ENCODE peak calls at places on chromosomes 16 and 17, in six cellular contexts. C, S, N, X, L and V are unnamed samples. For H3K27me3, the result is how much of the 10 kb centered on the place peaks cover.

GRCh38 chr17:37276475-37276874 is 99.3 kb upstream of the C17orf78 start:
- DNase-seq in C (peak), S (no peak), N (no peak), X (no peak), L (no peak), V (no peak)

GRCh38 chr17:49521088-49521450 is 26.0 kb downstream of the NGFR start:
- DNase-seq in C (no peak), S (no peak), N (no peak), X (peak), L (no peak), V (no peak)

GRCh38 chr17:81515530-81516041 is 3.0 kb upstream of the ACTG1 start:
- DNase-seq in C (no peak), S (peak), N (no peak), X (peak), L (no peak), V (no peak)

GRCh38 chr17:77728871-77729270 is 229.6 kb upstream of the TNRC6C start:
- DNase-seq in C (no peak), S (no peak), N (no peak), X (peak), L (no peak), V (no peak)

GRCh38 chr16:23324727-23325126 is 22.6 kb downstream of the SCNN1B start:
- DNase-seq in C (peak), S (peak), N (no peak), X (peak), L (peak), V (no peak)

GRCh38 chr17:20242271-20242670 is 225.1 kb downstream of the LGALS9B start:
- DNase-seq in C (no peak), S (no peak), N (no peak), X (no peak), L (no peak), V (no peak)

GRCh38 chr17:68608515-68609130 is 7.5 kb upstream of the FAM20A start:
- DNase-seq in C (no peak), S (no peak), N (no peak), X (no peak), L (no peak), V (no peak)

GRCh38 chr17:34314279-34314678 is 5.0 kb upstream of the CCL8 start:
- DNase-seq in C (no peak), S (no peak), N (no peak), X (no peak), L (no peak), V (no peak)

GRCh38 chr16:25692734-25693508 is 1.2 kb downstream of the HS3ST4 start:
- DNase-seq in C (no peak), S (no peak), N (no peak), X (no peak), L (no peak), V (no peak)

GRCh38 chr17:17155568-17155967 is 50.6 kb downstream of the PLD6 start:
- DNase-seq in C (no peak), S (no peak), N (no peak), X (no peak), L (peak), V (no peak)

GRCh38 chr17:21249911-21250703 is 3.1 kb downstream of the NATD1 start:
- DNase-seq in C (no peak), S (no peak), N (no peak), X (no peak), L (no peak), V (no peak)

GRCh38 chr17:58263773-58264172 is 17.0 kb downstream of the MPO start:
- DNase-seq in C (no peak), S (no peak), N (no peak), X (no peak), L (no peak), V (no peak)

GRCh38 chr16:79001156-79001997 is 599.2 kb downstream of the MAF start:
- DNase-seq in C (no peak), S (no peak), N (no peak), X (no peak), L (no peak), V (no peak)

GRCh38 chr16:67198238-67198734 is 645 bp upstream of the ELMO3 start:
- DNase-seq in C (peak), S (peak), N (no peak), X (peak), L (no peak), V (peak)

GRCh38 chr17:31663576-31663975 is 195.5 kb downstream of the COPRS start:
- DNase-seq in C (no peak), S (no peak), N (no peak), X (no peak), L (no peak), V (no peak)

GRCh38 chr17:35612924-35613521 is 25.9 kb downstream of the AP2B1 start:
- DNase-seq in C (peak), S (no peak), N (no peak), X (peak), L (peak), V (peak)

GRCh38 chr16:67451704-67452435 is 20.9 kb downstream of the HSD11B2 start:
- DNase-seq in C (peak), S (no peak), N (no peak), X (no peak), L (no peak), V (no peak)

GRCh38 chr17:81365601-81366585 is 29.4 kb upstream of the BAHCC1 start:
- DNase-seq in C (peak), S (peak), N (no peak), X (peak), L (peak), V (no peak)

GRCh38 chr17:81563861-81564586 is 11.9 kb upstream of the FAAP100 start:
- DNase-seq in C (peak), S (no peak), N (no peak), X (no peak), L (no peak), V (no peak)

GRCh38 chr17:21161498-21162393 is 35.0 kb downstream of the DHRS7B start:
- DNase-seq in C (no peak), S (no peak), N (no peak), X (no peak), L (peak), V (no peak)

GRCh38 chr17:35161281-35161761 is 13.7 kb downstream of the UNC45B start:
- DNase-seq in C (no peak), S (no peak), N (no peak), X (no peak), L (no peak), V (no peak)

GRCh38 chr17:15109608-15110007 is 155.5 kb downstream of the PMP22 start:
- DNase-seq in C (no peak), S (no peak), N (no peak), X (no peak), L (no peak), V (no peak)

GRCh38 chr17:4585203-4585939 is 1.0 kb downstream of the SMTNL2 start:
- DNase-seq in C (no peak), S (peak), N (no peak), X (no peak), L (peak), V (no peak)
- H3K4me3 ChIP-seq in C (no peak), S (peak), N (no peak), X (no peak), L (peak), V (no peak)

GRCh38 chr17:44970136-44970737 is 2.1 kb upstream of the C1QL1 start:
- DNase-seq in C (no peak), S (no peak), N (no peak), X (no peak), L (no peak), V (peak)
- H3K27me3 ChIP-seq in C (under half), S (under half), N (under half), X (under half), L (half or more), V (under half)

GRCh38 chr17:75703591-75703990 is 17.7 kb upstream of the ITGB4 start:
- DNase-seq in C (no peak), S (no peak), N (no peak), X (no peak), L (no peak), V (no peak)

GRCh38 chr17:75706042-75706728 is 15.1 kb upstream of the ITGB4 start:
- DNase-seq in C (no peak), S (no peak), N (no peak), X (no peak), L (no peak), V (no peak)

GRCh38 chr17:75704963-75705875 is 16.0 kb upstream of the ITGB4 start:
- DNase-seq in C (no peak), S (no peak), N (no peak), X (no peak), L (no peak), V (no peak)

GRCh38 chr17:75703191-75703590 is 18.1 kb upstream of the ITGB4 start:
- DNase-seq in C (no peak), S (no peak), N (no peak), X (no peak), L (no peak), V (no peak)

GRCh38 chr17:75707096-75707720 is 14.1 kb upstream of the ITGB4 start:
- DNase-seq in C (peak), S (no peak), N (no peak), X (no peak), L (no peak), V (no peak)
- H3K4me3 ChIP-seq in C (no peak), S (no peak), N (no peak), X (no peak), L (no peak), V (no peak)

DNA sequence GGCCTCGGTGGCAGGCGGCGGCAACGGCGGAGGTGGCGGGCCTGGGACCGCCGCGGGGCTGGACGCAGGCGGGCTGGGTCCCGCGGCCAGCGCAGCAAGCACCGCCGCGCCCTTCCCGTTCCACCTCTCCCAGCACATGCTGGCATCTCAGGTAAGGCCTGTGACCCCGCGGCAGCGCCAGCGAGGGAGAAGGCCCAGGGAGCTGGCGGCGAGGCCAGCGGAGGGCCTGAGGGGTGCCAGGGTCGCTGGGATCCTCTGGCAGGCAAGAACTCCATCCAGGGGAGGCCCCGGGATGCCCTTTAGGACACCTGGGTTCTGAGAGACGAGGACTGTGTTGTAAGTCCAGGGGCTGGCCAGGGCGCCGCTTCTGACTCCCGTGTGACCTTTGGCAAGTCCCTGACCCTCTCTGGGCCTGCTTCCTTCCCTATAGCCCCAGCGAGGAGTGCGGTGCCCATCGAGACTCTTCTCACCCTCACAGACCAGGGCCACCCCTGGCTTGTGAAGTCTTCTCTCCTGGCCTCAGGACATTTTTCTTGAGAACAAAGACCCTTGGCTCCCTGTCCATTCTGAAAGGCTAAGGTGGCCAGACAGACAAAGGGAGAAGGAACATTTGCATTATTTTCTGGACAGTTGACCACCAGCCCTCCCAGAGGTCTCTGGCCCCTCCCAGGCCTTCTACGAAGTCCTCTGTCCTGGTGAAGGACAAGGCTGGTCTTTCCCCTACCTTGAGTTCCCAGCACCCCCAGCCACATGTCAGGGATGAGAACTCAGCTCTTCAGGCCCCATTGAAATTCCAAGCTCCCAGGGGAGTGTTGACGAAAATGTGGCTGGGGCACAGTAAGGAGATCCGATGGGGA is 6.3 kb downstream of the TBX2 start:
- DNase-seq in C (no peak), S (peak), N (no peak), X (no peak), L (no peak), V (no peak)
- H3K27me3 ChIP-seq in C (under half), S (half or more), N (half or more), X (under half), L (under half), V (under half)

GRCh38 chr16:3087243-3087791 is 11.8 kb downstream of the ZSCAN10 start:
- DNase-seq in C (no peak), S (no peak), N (no peak), X (no peak), L (no peak), V (no peak)

GRCh38 chr16:3087836-3088235 is 11.3 kb downstream of the ZSCAN10 start:
- DNase-seq in C (no peak), S (no peak), N (no peak), X (no peak), L (no peak), V (no peak)

GRCh38 chr16:3084969-3085670 is 14.0 kb downstream of the ZSCAN10 start:
- DNase-seq in C (no peak), S (no peak), N (no peak), X (no peak), L (no peak), V (no peak)

GRCh38 chr16:3085868-3086595 is 13.1 kb downstream of the ZSCAN10 start:
- DNase-seq in C (no peak), S (no peak), N (no peak), X (no peak), L (no peak), V (no peak)

DNA sequence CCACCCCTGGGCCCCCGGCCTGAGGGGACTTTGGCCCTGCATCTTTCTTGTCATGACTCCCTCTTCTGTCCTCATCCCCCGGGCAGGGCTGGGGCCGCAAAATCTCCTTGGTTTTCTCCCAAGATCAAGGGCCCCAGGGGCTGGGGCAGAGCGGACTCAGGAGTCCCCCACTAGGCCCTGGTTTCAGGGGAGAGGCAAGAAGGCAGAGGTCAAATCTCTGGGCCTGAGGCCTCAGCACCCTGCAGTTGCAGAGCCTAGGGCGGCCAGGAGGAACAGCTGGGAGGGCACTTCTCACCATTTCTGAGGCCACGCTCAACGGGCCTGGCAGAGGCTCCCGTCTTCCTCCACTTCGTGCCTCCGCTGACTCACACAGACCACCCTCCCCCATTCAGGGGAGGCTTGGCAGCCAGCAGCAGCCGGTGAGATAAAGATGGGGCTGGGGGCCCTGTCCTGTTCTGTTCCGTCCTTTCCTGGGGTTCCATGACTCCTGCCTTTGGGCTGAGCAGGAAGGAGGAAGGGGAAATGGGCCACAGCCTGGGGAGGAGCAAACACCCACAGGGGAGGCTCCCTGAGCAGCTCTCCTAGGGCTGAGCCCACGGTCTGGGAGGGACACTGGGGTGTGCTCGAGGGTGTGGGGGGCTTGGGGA is 12.4 kb downstream of the ZSCAN10 start:
- DNase-seq in C (no peak), S (no peak), N (no peak), X (no peak), L (peak), V (no peak)
- H3K4me3 ChIP-seq in C (no peak), S (peak), N (no peak), X (no peak), L (peak), V (no peak)